ENCODE peak calls at places on chromosomes 1 and 21, in nine cellular contexts. K is sigmoid colon; V is AG20443; C is right cardiac atrium; L is transverse colon; I is stimulated activated CD4-positive, alpha-beta T cell treated with anti-CD3 and anti-CD28 coated beads, Interleukin-1b, Interleukin-23, amount 100 ng/mL, for 24 hours; B is heart right ventricle; U is uterus; D is fibroblast of pulmonary artery. N is an unnamed sample.

GRCh38 chr1:15459771-15460719 is 3.5 kb downstream of the CELA2A start:
- DNase-seq in K (no peak), V (no peak), C (no peak), L (no peak), I (no peak), B (no peak), U (no peak), D (no peak), N (no peak)

GRCh38 chr1:34407140-34407539 is 230.4 kb downstream of the C1orf94 start:
- DNase-seq in K (no peak), V (peak; percentile 42), C (no peak), L (no peak), I (no peak), B (no peak), U (no peak), D (no peak), N (no peak)

GRCh38 chr1:16122361-16122881 is 33.4 kb downstream of the EPHA2 start:
- DNase-seq in K (no peak), V (peak; percentile 72), C (no peak), L (no peak), I (no peak), B (no peak), U (no peak), D (no peak), N (peak; percentile 15)

GRCh38 chr1:3564921-3565831 is 46.1 kb downstream of the MEGF6 start:
- DNase-seq in K (no peak), V (peak; percentile 81), C (no peak), L (no peak), I (peak; percentile 26), B (no peak), U (no peak), D (peak; percentile 25), N (peak; percentile 47)

GRCh38 chr1:207015791-207016190 is 16.8 kb downstream of the C1orf116 start:
- DNase-seq in K (no peak), V (no peak), C (no peak), L (no peak), I (no peak), B (no peak), U (no peak), D (no peak), N (no peak)

GRCh38 chr1:200739499-200740290 is 1.0 kb downstream of the CAMSAP2 start:
- DNase-seq in K (peak; percentile 74), V (no peak), C (peak; percentile 55), L (peak; percentile 76), I (no peak), B (peak; percentile 82), U (peak; percentile 50), D (no peak), N (peak; percentile 88)

GRCh38 chr1:5485968-5486665 is 506.1 kb downstream of the NPHP4 start:
- DNase-seq in K (no peak), V (no peak), C (no peak), L (no peak), I (no peak), B (no peak), U (no peak), D (no peak), N (no peak)

GRCh38 chr21:40215941-40216340 is 348.7 kb downstream of the PCP4 start:
- DNase-seq in K (no peak), V (no peak), C (no peak), L (no peak), I (no peak), B (no peak), U (no peak), D (no peak), N (no peak)

GRCh38 chr1:20279507-20279906 is 11.2 kb upstream of the VWA5B1 start:
- DNase-seq in K (no peak), V (peak; percentile 77), C (no peak), L (peak; percentile 43), I (no peak), B (no peak), U (no peak), D (peak; percentile 11), N (no peak)

GRCh38 chr1:12083766-12084165 is 20.7 kb downstream of the TNFRSF8 start:
- DNase-seq in K (no peak), V (peak; percentile 51), C (no peak), L (no peak), I (no peak), B (no peak), U (peak; percentile 61), D (peak; percentile 79), N (no peak)

GRCh38 chr1:59133997-59134396 is 162.9 kb upstream of the FGGY start:
- DNase-seq in K (no peak), V (no peak), C (no peak), L (no peak), I (no peak), B (no peak), U (no peak), D (no peak), N (no peak)

GRCh38 chr1:226310123-226310540 is 1.2 kb upstream of the LIN9 start:
- DNase-seq in K (no peak), V (no peak), C (no peak), L (no peak), I (no peak), B (no peak), U (no peak), D (no peak), N (no peak)

GRCh38 chr1:228374711-228375577 is 31.7 kb downstream of the TRIM11 start:
- DNase-seq in K (peak; percentile 95), V (peak; percentile 95), C (peak; percentile 95), L (peak; percentile 52), I (no peak), B (peak; percentile 89), U (peak; percentile 85), D (peak; percentile 99), N (peak; percentile 92)

N was measured in left ventricle myocardium superior.